ENCODE peak calls at places on chromosome 5, in five cellular contexts. One of them, this sample, is unnamed.

GRCh38 chr5:179192891-179193470 is 132.8 kb downstream of the ZNF354C start:
- DNase-seq in adipocyte: no peak
- DNase-seq in coronary artery: no peak
- DNase-seq in H9: no peak
- DNase-seq in stimulated activated CD4-positive, alpha-beta T cell treated with anti-CD3 and anti-CD28 coated beads, Interleukin-15, amount 100 ng/mL, for 24 hours: no peak
- DNase-seq in this sample: no peak

GRCh38 chr5:132205385-132206125 is 22.1 kb downstream of the P4HA2 start:
- DNase-seq in adipocyte: peak; percentile 39
- DNase-seq in coronary artery: no peak
- DNase-seq in H9: no peak
- DNase-seq in stimulated activated CD4-positive, alpha-beta T cell treated with anti-CD3 and anti-CD28 coated beads, Interleukin-15, amount 100 ng/mL, for 24 hours: no peak
- DNase-seq in this sample: no peak

GRCh38 chr5:86864022-86864421 is 246.3 kb downstream of the COX7C start:
- DNase-seq in adipocyte: peak; percentile 1
- DNase-seq in coronary artery: no peak
- DNase-seq in H9: no peak
- DNase-seq in stimulated activated CD4-positive, alpha-beta T cell treated with anti-CD3 and anti-CD28 coated beads, Interleukin-15, amount 100 ng/mL, for 24 hours: no peak
- DNase-seq in this sample: no peak

GRCh38 chr5:154408806-154409205 is 37.0 kb upstream of the SAP30L start:
- DNase-seq in adipocyte: no peak
- DNase-seq in coronary artery: no peak
- DNase-seq in H9: no peak
- DNase-seq in stimulated activated CD4-positive, alpha-beta T cell treated with anti-CD3 and anti-CD28 coated beads, Interleukin-15, amount 100 ng/mL, for 24 hours: no peak
- DNase-seq in this sample: no peak

GRCh38 chr5:94174748-94175411 is 433.5 kb upstream of the POU5F2 start:
- DNase-seq in adipocyte: peak; percentile 45
- DNase-seq in coronary artery: no peak
- DNase-seq in H9: no peak
- DNase-seq in stimulated activated CD4-positive, alpha-beta T cell treated with anti-CD3 and anti-CD28 coated beads, Interleukin-15, amount 100 ng/mL, for 24 hours: no peak
- DNase-seq in this sample: no peak

GRCh38 chr5:84603557-84604185 is 219.0 kb upstream of the EDIL3 start:
- DNase-seq in adipocyte: peak; percentile 92
- DNase-seq in coronary artery: no peak
- DNase-seq in H9: no peak
- DNase-seq in stimulated activated CD4-positive, alpha-beta T cell treated with anti-CD3 and anti-CD28 coated beads, Interleukin-15, amount 100 ng/mL, for 24 hours: no peak
- DNase-seq in this sample: no peak

GRCh38 chr5:104126980-104127379 is 564.4 kb upstream of the NUDT12 start:
- DNase-seq in adipocyte: no peak
- DNase-seq in coronary artery: no peak
- DNase-seq in H9: no peak
- DNase-seq in stimulated activated CD4-positive, alpha-beta T cell treated with anti-CD3 and anti-CD28 coated beads, Interleukin-15, amount 100 ng/mL, for 24 hours: no peak
- DNase-seq in this sample: no peak

GRCh38 chr5:87347272-87347671 is 65.5 kb downstream of the CCNH start:
- DNase-seq in adipocyte: peak; percentile 56
- DNase-seq in coronary artery: no peak
- DNase-seq in H9: no peak
- DNase-seq in stimulated activated CD4-positive, alpha-beta T cell treated with anti-CD3 and anti-CD28 coated beads, Interleukin-15, amount 100 ng/mL, for 24 hours: no peak
- DNase-seq in this sample: no peak

GRCh38 chr5:108917596-108917995 is 169.9 kb downstream of the FER start:
- DNase-seq in adipocyte: no peak
- DNase-seq in coronary artery: no peak
- DNase-seq in H9: no peak
- DNase-seq in stimulated activated CD4-positive, alpha-beta T cell treated with anti-CD3 and anti-CD28 coated beads, Interleukin-15, amount 100 ng/mL, for 24 hours: no peak
- DNase-seq in this sample: no peak

GRCh38 chr5:150573867-150574817 is 66.2 kb downstream of the NDST1 start:
- DNase-seq in adipocyte: no peak
- DNase-seq in coronary artery: no peak
- DNase-seq in H9: no peak
- DNase-seq in stimulated activated CD4-positive, alpha-beta T cell treated with anti-CD3 and anti-CD28 coated beads, Interleukin-15, amount 100 ng/mL, for 24 hours: no peak
- DNase-seq in this sample: no peak

GRCh38 chr5:173915310-173916005 is 27.3 kb downstream of the CPEB4 start:
- DNase-seq in adipocyte: peak; percentile 26
- DNase-seq in coronary artery: no peak
- DNase-seq in H9: no peak
- DNase-seq in stimulated activated CD4-positive, alpha-beta T cell treated with anti-CD3 and anti-CD28 coated beads, Interleukin-15, amount 100 ng/mL, for 24 hours: no peak
- DNase-seq in this sample: no peak

GRCh38 chr5:171483453-171484177 is 64.2 kb downstream of the FGF18 start:
- DNase-seq in adipocyte: no peak
- DNase-seq in coronary artery: peak; percentile 89
- DNase-seq in H9: no peak
- DNase-seq in stimulated activated CD4-positive, alpha-beta T cell treated with anti-CD3 and anti-CD28 coated beads, Interleukin-15, amount 100 ng/mL, for 24 hours: no peak
- DNase-seq in this sample: no peak

GRCh38 chr5:102853680-102854079 is 98.6 kb downstream of the PAM start:
- DNase-seq in adipocyte: no peak
- DNase-seq in coronary artery: no peak
- DNase-seq in H9: no peak
- DNase-seq in stimulated activated CD4-positive, alpha-beta T cell treated with anti-CD3 and anti-CD28 coated beads, Interleukin-15, amount 100 ng/mL, for 24 hours: no peak
- DNase-seq in this sample: no peak

GRCh38 chr5:156543348-156543747 is 216.4 kb downstream of the SGCD start:
- DNase-seq in adipocyte: no peak
- DNase-seq in coronary artery: no peak
- DNase-seq in H9: no peak
- DNase-seq in stimulated activated CD4-positive, alpha-beta T cell treated with anti-CD3 and anti-CD28 coated beads, Interleukin-15, amount 100 ng/mL, for 24 hours: no peak
- DNase-seq in this sample: no peak

GRCh38 chr5:100861148-100861547 is 41.9 kb downstream of the ST8SIA4 start:
- DNase-seq in adipocyte: no peak
- DNase-seq in coronary artery: no peak
- DNase-seq in H9: no peak
- DNase-seq in stimulated activated CD4-positive, alpha-beta T cell treated with anti-CD3 and anti-CD28 coated beads, Interleukin-15, amount 100 ng/mL, for 24 hours: no peak
- DNase-seq in this sample: no peak

GRCh38 chr5:180291943-180292831 is at the start of gene MAPK9:
- DNase-seq in adipocyte: peak; percentile 96
- DNase-seq in coronary artery: peak; percentile 85
- DNase-seq in H9: peak; percentile 81
- DNase-seq in stimulated activated CD4-positive, alpha-beta T cell treated with anti-CD3 and anti-CD28 coated beads, Interleukin-15, amount 100 ng/mL, for 24 hours: peak; percentile 89
- DNase-seq in this sample: peak; percentile 91

GRCh38 chr5:38790891-38791290 is 54.9 kb upstream of the OSMR start:
- DNase-seq in adipocyte: peak; percentile 33
- DNase-seq in coronary artery: no peak
- DNase-seq in H9: no peak
- DNase-seq in stimulated activated CD4-positive, alpha-beta T cell treated with anti-CD3 and anti-CD28 coated beads, Interleukin-15, amount 100 ng/mL, for 24 hours: no peak
- DNase-seq in this sample: no peak

This sample was measured in ecto neural progenitor cell.